ENCODE peak calls at places on chromosomes 7 and 10, in six cellular contexts. One of them, this sample, is unnamed. For H3K27me3, the result is how much of the 10 kb centered on the place peaks cover.

GRCh38 chr10:46323176-46323575 is 36.4 kb downstream of the ANTXRL start:
- DNase-seq in CD4-positive, alpha-beta memory T cell: no peak
- DNase-seq in CD4-positive, alpha-beta T cell: no peak
- DNase-seq in SK-N-SH: no peak
- DNase-seq in trophoblast cell: no peak
- DNase-seq in foreskin keratinocyte: no peak
- DNase-seq in this sample: no peak

GRCh38 chr10:100364735-100365391 is 17.8 kb downstream of the SCD start:
- DNase-seq in CD4-positive, alpha-beta memory T cell: no peak
- DNase-seq in CD4-positive, alpha-beta T cell: no peak
- DNase-seq in SK-N-SH: peak
- DNase-seq in trophoblast cell: peak
- DNase-seq in foreskin keratinocyte: peak
- DNase-seq in this sample: peak

GRCh38 chr7:30548762-30549344 is 44.2 kb upstream of the GGCT start:
- DNase-seq in CD4-positive, alpha-beta memory T cell: no peak
- DNase-seq in CD4-positive, alpha-beta T cell: no peak
- DNase-seq in SK-N-SH: peak
- DNase-seq in trophoblast cell: peak
- DNase-seq in foreskin keratinocyte: peak
- DNase-seq in this sample: peak

GRCh38 chr10:16751244-16751643 is 66.0 kb downstream of the RSU1 start:
- DNase-seq in CD4-positive, alpha-beta memory T cell: no peak
- DNase-seq in CD4-positive, alpha-beta T cell: no peak
- DNase-seq in SK-N-SH: no peak
- DNase-seq in trophoblast cell: no peak
- DNase-seq in foreskin keratinocyte: no peak
- DNase-seq in this sample: no peak

GRCh38 chr7:94909023-94909466 is 1.7 kb downstream of the PPP1R9A start:
- DNase-seq in CD4-positive, alpha-beta memory T cell: no peak
- DNase-seq in CD4-positive, alpha-beta T cell: no peak
- DNase-seq in SK-N-SH: peak
- DNase-seq in trophoblast cell: no peak
- DNase-seq in foreskin keratinocyte: no peak
- DNase-seq in this sample: no peak

GRCh38 chr7:73978681-73979563 is 49.1 kb upstream of the ELN start:
- DNase-seq in CD4-positive, alpha-beta memory T cell: no peak
- DNase-seq in CD4-positive, alpha-beta T cell: no peak
- DNase-seq in SK-N-SH: peak
- DNase-seq in trophoblast cell: peak
- DNase-seq in foreskin keratinocyte: no peak
- DNase-seq in this sample: peak

GRCh38 chr7:111470898-111471297 is 91.4 kb downstream of the IMMP2L start:
- DNase-seq in CD4-positive, alpha-beta memory T cell: no peak
- DNase-seq in CD4-positive, alpha-beta T cell: no peak
- DNase-seq in SK-N-SH: no peak
- DNase-seq in trophoblast cell: no peak
- DNase-seq in foreskin keratinocyte: no peak
- DNase-seq in this sample: no peak

GRCh38 chr10:90856964-90857634 is 740 bp downstream of the HTR7 start:
- DNase-seq in CD4-positive, alpha-beta memory T cell: no peak
- DNase-seq in CD4-positive, alpha-beta T cell: peak
- DNase-seq in SK-N-SH: no peak
- DNase-seq in trophoblast cell: no peak
- DNase-seq in foreskin keratinocyte: no peak
- DNase-seq in this sample: no peak

GRCh38 chr7:46811529-46811928 is 770.4 kb downstream of the TNS3 start:
- DNase-seq in CD4-positive, alpha-beta memory T cell: no peak
- DNase-seq in CD4-positive, alpha-beta T cell: no peak
- DNase-seq in SK-N-SH: no peak
- DNase-seq in trophoblast cell: no peak
- DNase-seq in foreskin keratinocyte: peak
- DNase-seq in this sample: peak

GRCh38 chr10:91410638-91411367 is 659 bp downstream of the HECTD2 start:
- DNase-seq in CD4-positive, alpha-beta memory T cell: peak
- DNase-seq in CD4-positive, alpha-beta T cell: no peak
- DNase-seq in SK-N-SH: peak
- DNase-seq in trophoblast cell: no peak
- DNase-seq in foreskin keratinocyte: no peak
- DNase-seq in this sample: peak

GRCh38 chr7:113100091-113100723 is 13.6 kb upstream of the GPR85 start:
- DNase-seq in CD4-positive, alpha-beta memory T cell: no peak
- DNase-seq in CD4-positive, alpha-beta T cell: no peak
- DNase-seq in SK-N-SH: peak
- DNase-seq in trophoblast cell: peak
- DNase-seq in foreskin keratinocyte: peak
- DNase-seq in this sample: peak

GRCh38 chr10:86992456-86992855 is 24.2 kb downstream of the ADIRF start:
- DNase-seq in CD4-positive, alpha-beta memory T cell: no peak
- DNase-seq in CD4-positive, alpha-beta T cell: no peak
- DNase-seq in SK-N-SH: no peak
- DNase-seq in trophoblast cell: peak
- DNase-seq in foreskin keratinocyte: no peak
- DNase-seq in this sample: no peak

GRCh38 chr10:48242160-48242904 is 32.2 kb downstream of the FRMPD2 start:
- DNase-seq in CD4-positive, alpha-beta memory T cell: no peak
- DNase-seq in CD4-positive, alpha-beta T cell: no peak
- DNase-seq in SK-N-SH: no peak
- DNase-seq in trophoblast cell: no peak
- DNase-seq in foreskin keratinocyte: no peak
- DNase-seq in this sample: no peak

GRCh38 chr7:2288986-2289611 is 25.1 kb downstream of the SNX8 start:
- DNase-seq in CD4-positive, alpha-beta memory T cell: no peak
- DNase-seq in CD4-positive, alpha-beta T cell: no peak
- DNase-seq in SK-N-SH: no peak
- DNase-seq in trophoblast cell: no peak
- DNase-seq in foreskin keratinocyte: no peak
- DNase-seq in this sample: no peak

GRCh38 chr7:54932818-54933543 is 85.8 kb upstream of the EGFR start:
- DNase-seq in CD4-positive, alpha-beta memory T cell: no peak
- DNase-seq in CD4-positive, alpha-beta T cell: no peak
- DNase-seq in SK-N-SH: peak
- DNase-seq in trophoblast cell: peak
- DNase-seq in foreskin keratinocyte: no peak
- DNase-seq in this sample: peak

GRCh38 chr7:158740013-158740656 is 35.5 kb upstream of the NCAPG2 start:
- DNase-seq in CD4-positive, alpha-beta memory T cell: no peak
- DNase-seq in CD4-positive, alpha-beta T cell: no peak
- DNase-seq in SK-N-SH: no peak
- DNase-seq in trophoblast cell: peak
- DNase-seq in foreskin keratinocyte: no peak
- DNase-seq in this sample: no peak

GRCh38 chr10:35462491-35462934 is 126.2 kb downstream of the CCNY start:
- DNase-seq in CD4-positive, alpha-beta memory T cell: no peak
- DNase-seq in CD4-positive, alpha-beta T cell: no peak
- DNase-seq in SK-N-SH: no peak
- DNase-seq in trophoblast cell: no peak
- DNase-seq in foreskin keratinocyte: no peak
- DNase-seq in this sample: peak

GRCh38 chr10:25076501-25077197 is 60.2 kb downstream of the THNSL1 start:
- DNase-seq in CD4-positive, alpha-beta memory T cell: no peak
- DNase-seq in CD4-positive, alpha-beta T cell: no peak
- DNase-seq in SK-N-SH: no peak
- DNase-seq in trophoblast cell: no peak
- DNase-seq in foreskin keratinocyte: no peak
- DNase-seq in this sample: no peak

GRCh38 chr7:121020652-121021051 is 32.1 kb downstream of the CPED1 start:
- DNase-seq in CD4-positive, alpha-beta memory T cell: no peak
- DNase-seq in CD4-positive, alpha-beta T cell: no peak
- DNase-seq in SK-N-SH: no peak
- DNase-seq in trophoblast cell: peak
- DNase-seq in foreskin keratinocyte: peak
- DNase-seq in this sample: no peak

GRCh38 chr10:17472481-17473227 is 18.3 kb upstream of the ST8SIA6 start:
- DNase-seq in CD4-positive, alpha-beta memory T cell: no peak
- DNase-seq in CD4-positive, alpha-beta T cell: no peak
- DNase-seq in SK-N-SH: no peak
- DNase-seq in trophoblast cell: no peak
- DNase-seq in foreskin keratinocyte: no peak
- DNase-seq in this sample: no peak

GRCh38 chr7:45028138-45028919 is 28.3 kb downstream of the CCM2 start:
- DNase-seq in CD4-positive, alpha-beta memory T cell: no peak
- DNase-seq in CD4-positive, alpha-beta T cell: no peak
- DNase-seq in SK-N-SH: no peak
- DNase-seq in trophoblast cell: peak
- DNase-seq in foreskin keratinocyte: no peak
- DNase-seq in this sample: no peak

GRCh38 chr10:3783721-3784432 is 1.1 kb downstream of the KLF6 start:
- DNase-seq in CD4-positive, alpha-beta memory T cell: peak
- DNase-seq in CD4-positive, alpha-beta T cell: peak
- DNase-seq in SK-N-SH: peak
- DNase-seq in trophoblast cell: peak
- DNase-seq in foreskin keratinocyte: no peak
- DNase-seq in this sample: peak

GRCh38 chr7:5594616-5595544 is 171.2 kb upstream of the TNRC18 start:
- DNase-seq in CD4-positive, alpha-beta memory T cell: no peak
- DNase-seq in CD4-positive, alpha-beta T cell: no peak
- DNase-seq in SK-N-SH: peak
- DNase-seq in trophoblast cell: peak
- DNase-seq in foreskin keratinocyte: peak
- DNase-seq in this sample: peak

GRCh38 chr7:108660465-108660864 is 90.8 kb downstream of the DNAJB9 start:
- DNase-seq in CD4-positive, alpha-beta memory T cell: no peak
- DNase-seq in CD4-positive, alpha-beta T cell: no peak
- DNase-seq in SK-N-SH: peak
- DNase-seq in trophoblast cell: no peak
- DNase-seq in foreskin keratinocyte: no peak
- DNase-seq in this sample: no peak

GRCh38 chr10:16853201-16853600 is 36.0 kb upstream of the RSU1 start:
- DNase-seq in CD4-positive, alpha-beta memory T cell: no peak
- DNase-seq in CD4-positive, alpha-beta T cell: no peak
- DNase-seq in SK-N-SH: peak
- DNase-seq in trophoblast cell: no peak
- DNase-seq in foreskin keratinocyte: no peak
- DNase-seq in this sample: peak

GRCh38 chr10:111267673-111268072 is 190.8 kb downstream of the ADRA2A start:
- DNase-seq in CD4-positive, alpha-beta memory T cell: no peak
- DNase-seq in CD4-positive, alpha-beta T cell: no peak
- DNase-seq in SK-N-SH: no peak
- DNase-seq in trophoblast cell: no peak
- DNase-seq in foreskin keratinocyte: no peak
- DNase-seq in this sample: no peak

GRCh38 chr10:5510281-5511072 is 11.1 kb upstream of the CALML5 start:
- DNase-seq in CD4-positive, alpha-beta memory T cell: no peak
- DNase-seq in CD4-positive, alpha-beta T cell: no peak
- DNase-seq in SK-N-SH: no peak
- DNase-seq in trophoblast cell: no peak
- DNase-seq in foreskin keratinocyte: no peak
- DNase-seq in this sample: no peak

GRCh38 chr7:150944066-150945042 is 33.8 kb downstream of the KCNH2 start:
- DNase-seq in CD4-positive, alpha-beta memory T cell: no peak
- DNase-seq in CD4-positive, alpha-beta T cell: no peak
- DNase-seq in SK-N-SH: no peak
- DNase-seq in trophoblast cell: no peak
- DNase-seq in foreskin keratinocyte: peak
- DNase-seq in this sample: no peak

DNA sequence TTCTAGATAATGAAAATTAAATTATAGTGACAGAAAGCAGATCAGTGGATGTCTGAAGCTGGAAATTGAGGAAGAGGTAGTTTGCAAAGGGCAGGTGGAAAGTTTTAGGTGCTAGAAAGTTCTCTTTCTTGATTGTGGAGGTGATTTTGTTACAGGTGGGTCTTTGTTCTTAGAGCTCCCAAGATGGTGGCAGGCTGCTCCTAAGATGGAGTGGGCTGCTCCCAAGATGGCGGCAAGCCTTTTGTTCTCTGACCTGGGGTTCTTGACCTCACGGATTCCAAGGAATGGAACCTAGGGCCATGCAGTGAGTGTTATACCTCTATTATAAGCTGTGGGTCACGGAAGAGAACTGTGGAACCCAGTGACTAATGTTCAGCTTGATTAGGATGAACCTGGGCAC is 32.5 kb downstream of the SUGCT start:
- DNase-seq in CD4-positive, alpha-beta memory T cell: no peak
- DNase-seq in CD4-positive, alpha-beta T cell: no peak
- DNase-seq in SK-N-SH: no peak
- DNase-seq in trophoblast cell: no peak
- DNase-seq in foreskin keratinocyte: no peak
- DNase-seq in this sample: no peak
- H3K27me3 ChIP-seq in CD4-positive, alpha-beta memory T cell: under half
- H3K27me3 ChIP-seq in CD4-positive, alpha-beta T cell: under half
- H3K27me3 ChIP-seq in SK-N-SH: under half
- H3K27me3 ChIP-seq in trophoblast cell: under half
- H3K27me3 ChIP-seq in foreskin keratinocyte: under half
- H3K27me3 ChIP-seq in this sample: under half

GRCh38 chr7:97004931-97005763 is at the start of gene DLX6:
- DNase-seq in CD4-positive, alpha-beta memory T cell: no peak
- DNase-seq in CD4-positive, alpha-beta T cell: no peak
- DNase-seq in SK-N-SH: peak
- DNase-seq in trophoblast cell: peak
- DNase-seq in foreskin keratinocyte: no peak
- DNase-seq in this sample: peak
- H3K27me3 ChIP-seq in CD4-positive, alpha-beta memory T cell: half or more
- H3K27me3 ChIP-seq in CD4-positive, alpha-beta T cell: half or more
- H3K27me3 ChIP-seq in SK-N-SH: under half
- H3K27me3 ChIP-seq in trophoblast cell: under half
- H3K27me3 ChIP-seq in foreskin keratinocyte: half or more
- H3K27me3 ChIP-seq in this sample: under half

GRCh38 chr7:155382802-155383171 is 75.1 kb upstream of the EN2 start:
- DNase-seq in CD4-positive, alpha-beta memory T cell: no peak
- DNase-seq in CD4-positive, alpha-beta T cell: no peak
- DNase-seq in SK-N-SH: no peak
- DNase-seq in trophoblast cell: no peak
- DNase-seq in foreskin keratinocyte: no peak
- DNase-seq in this sample: no peak

GRCh38 chr7:155386608-155387007 is 71.3 kb upstream of the EN2 start:
- DNase-seq in CD4-positive, alpha-beta memory T cell: no peak
- DNase-seq in CD4-positive, alpha-beta T cell: no peak
- DNase-seq in SK-N-SH: no peak
- DNase-seq in trophoblast cell: no peak
- DNase-seq in foreskin keratinocyte: no peak
- DNase-seq in this sample: peak

GRCh38 chr7:155381852-155382801 is 75.8 kb upstream of the EN2 start:
- DNase-seq in CD4-positive, alpha-beta memory T cell: no peak
- DNase-seq in CD4-positive, alpha-beta T cell: no peak
- DNase-seq in SK-N-SH: peak
- DNase-seq in trophoblast cell: no peak
- DNase-seq in foreskin keratinocyte: no peak
- DNase-seq in this sample: no peak

GRCh38 chr7:155384751-155385150 is 73.2 kb upstream of the EN2 start:
- DNase-seq in CD4-positive, alpha-beta memory T cell: no peak
- DNase-seq in CD4-positive, alpha-beta T cell: no peak
- DNase-seq in SK-N-SH: no peak
- DNase-seq in trophoblast cell: no peak
- DNase-seq in foreskin keratinocyte: no peak
- DNase-seq in this sample: no peak

GRCh38 chr7:155383756-155384491 is 74.0 kb upstream of the EN2 start:
- DNase-seq in CD4-positive, alpha-beta memory T cell: no peak
- DNase-seq in CD4-positive, alpha-beta T cell: no peak
- DNase-seq in SK-N-SH: no peak
- DNase-seq in trophoblast cell: no peak
- DNase-seq in foreskin keratinocyte: no peak
- DNase-seq in this sample: no peak
- H3K27me3 ChIP-seq in CD4-positive, alpha-beta memory T cell: under half
- H3K27me3 ChIP-seq in CD4-positive, alpha-beta T cell: half or more
- H3K27me3 ChIP-seq in SK-N-SH: half or more
- H3K27me3 ChIP-seq in trophoblast cell: under half
- H3K27me3 ChIP-seq in foreskin keratinocyte: half or more
- H3K27me3 ChIP-seq in this sample: under half

GRCh38 chr7:25429731-25430130 is 201.4 kb upstream of the NPVF start:
- DNase-seq in CD4-positive, alpha-beta memory T cell: no peak
- DNase-seq in CD4-positive, alpha-beta T cell: no peak
- DNase-seq in SK-N-SH: no peak
- DNase-seq in trophoblast cell: no peak
- DNase-seq in foreskin keratinocyte: no peak
- DNase-seq in this sample: no peak
- H3K27me3 ChIP-seq in CD4-positive, alpha-beta memory T cell: under half
- H3K27me3 ChIP-seq in CD4-positive, alpha-beta T cell: under half
- H3K27me3 ChIP-seq in SK-N-SH: under half
- H3K27me3 ChIP-seq in trophoblast cell: under half
- H3K27me3 ChIP-seq in foreskin keratinocyte: under half
- H3K27me3 ChIP-seq in this sample: under half